ENCODE peak calls at places on chromosomes 16 and 17, in seven cellular contexts. H is stimulated activated CD4-positive, alpha-beta T cell treated with anti-CD3 and anti-CD28 coated beads, Interleukin-15, amount 100 ng/mL, for 1 hour; W is astrocyte; I is T-helper 1 cell; U is effector memory CD8-positive, alpha-beta T cell; N is AML-193; A is Jurkat, Clone E6-1. V is an unnamed sample.

GRCh38 chr16:21023509-21024202 is 123.1 kb downstream of the LYRM1 start:
- DNase-seq in N (no peak), H (no peak), I (no peak), W (no peak), A (no peak), U (no peak), V (no peak)

GRCh38 chr16:17271687-17272086 is 199.1 kb downstream of the XYLT1 start:
- DNase-seq in N (no peak), W (peak), H (no peak), A (no peak), U (no peak), I (no peak), V (no peak)

GRCh38 chr16:73190688-73191087 is 142.8 kb upstream of the ZFHX3 start:
- DNase-seq in W (no peak), H (no peak), A (no peak), U (no peak), I (no peak), N (no peak), V (no peak)

GRCh38 chr17:33038740-33039139 is 47.1 kb downstream of the SPACA3 start:
- DNase-seq in A (peak), U (no peak), N (peak), W (peak), I (no peak), H (no peak), V (peak)

GRCh38 chr17:17042381-17042736 is at the start of gene MPRIP:
- DNase-seq in H (no peak), U (no peak), I (no peak), W (no peak), A (no peak), N (no peak), V (no peak)

GRCh38 chr17:8481089-8481488 is 45.4 kb downstream of the NDEL1 start:
- DNase-seq in U (no peak), W (no peak), I (no peak), A (no peak), H (no peak), N (no peak), V (no peak)

GRCh38 chr16:66366433-66367299 is at the start of gene CDH5:
- DNase-seq in N (no peak), A (no peak), H (no peak), W (peak), I (no peak), U (no peak), V (no peak)

GRCh38 chr17:54992797-54993639 is 24.5 kb downstream of the STXBP4 start:
- DNase-seq in W (peak), A (peak), H (no peak), I (no peak), U (peak), N (peak), V (peak)

GRCh38 chr17:70329751-70330150 is 160.4 kb downstream of the KCNJ2 start:
- DNase-seq in N (no peak), I (no peak), U (no peak), H (no peak), W (no peak), A (no peak), V (no peak)

GRCh38 chr16:49833796-49834195 is 22.1 kb downstream of the ZNF423 start:
- DNase-seq in A (no peak), W (no peak), H (no peak), I (no peak), U (no peak), N (no peak), V (no peak)

GRCh38 chr16:25108054-25108453 is 3.5 kb upstream of the LCMT1 start:
- DNase-seq in U (peak), W (no peak), A (peak), N (no peak), H (no peak), I (no peak), V (no peak)

GRCh38 chr16:83296505-83296904 is 511.3 kb upstream of the HSBP1 start:
- DNase-seq in I (no peak), H (no peak), W (no peak), U (no peak), N (no peak), A (no peak), V (no peak)

GRCh38 chr17:82897514-82898249 is 57.9 kb upstream of the ZNF750 start:
- DNase-seq in A (no peak), N (no peak), H (no peak), I (no peak), W (no peak), U (no peak), V (no peak)

GRCh38 chr17:78322858-78323455 is 36.9 kb downstream of the SOCS3 start:
- DNase-seq in A (no peak), N (no peak), I (no peak), W (no peak), U (no peak), H (no peak), V (no peak)

GRCh38 chr17:49571764-49572163 is 3.9 kb upstream of the NXPH3 start:
- DNase-seq in U (no peak), H (no peak), I (no peak), W (no peak), A (no peak), N (no peak), V (no peak)

GRCh38 chr17:75688209-75688771 is 21.2 kb downstream of the SAP30BP start:
- DNase-seq in A (no peak), N (peak), I (no peak), U (no peak), H (no peak), W (peak), V (no peak)

GRCh38 chr16:4011940-4012629 is 104.2 kb downstream of the ADCY9 start:
- DNase-seq in U (no peak), W (no peak), H (no peak), N (no peak), A (no peak), I (no peak), V (no peak)

GRCh38 chr17:18986541-18987229 is 17.9 kb downstream of the FAM83G start:
- DNase-seq in H (no peak), A (peak), W (no peak), U (no peak), I (no peak), N (no peak), V (no peak)

GRCh38 chr16:69089091-69089912 is 16.2 kb upstream of the HAS3 start:
- DNase-seq in H (no peak), N (no peak), A (no peak), I (no peak), U (no peak), W (peak), V (no peak)

GRCh38 chr16:11090947-11091785 is 146.8 kb downstream of the CLEC16A start:
- DNase-seq in I (no peak), U (no peak), H (no peak), N (no peak), A (peak), W (no peak), V (no peak)

GRCh38 chr16:21656795-21657768 is 4.7 kb upstream of the IGSF6 start:
- DNase-seq in N (peak), W (peak), H (no peak), U (peak), I (no peak), A (peak), V (peak)

GRCh38 chr17:36482611-36483504 is 3.6 kb upstream of the ZNHIT3 start:
- DNase-seq in W (peak), H (peak), N (peak), A (peak), I (peak), U (peak), V (peak)

GRCh38 chr17:28811594-28812135 is 30.9 kb downstream of the FAM222B start:
- DNase-seq in U (no peak), W (peak), H (no peak), I (no peak), A (peak), N (no peak), V (no peak)

GRCh38 chr17:16918443-16918842 is 53.5 kb downstream of the TNFRSF13B start:
- DNase-seq in N (no peak), W (no peak), I (no peak), U (no peak), H (no peak), A (no peak), V (no peak)

GRCh38 chr17:79843475-79843916 is 4.3 kb upstream of the CBX4 start:
- DNase-seq in H (no peak), A (no peak), I (no peak), N (no peak), U (no peak), W (no peak), V (no peak)

GRCh38 chr17:29154516-29155234 is 25.5 kb downstream of the MYO18A start:
- DNase-seq in N (no peak), A (no peak), U (no peak), W (no peak), I (no peak), H (no peak), V (no peak)

GRCh38 chr17:67558740-67559380 is 158.9 kb upstream of the NOL11 start:
- DNase-seq in W (no peak), U (no peak), H (no peak), I (no peak), A (no peak), N (no peak), V (no peak)

V was measured in NCI-H774.